ENCODE peak calls at places on chromosome 16, in seven cellular contexts. One of them, this sample, is unnamed.
A peak's percentile ranks its signal among the peaks of the same experiment; 100 is the strongest.

GRCh38 chr16:12796498-12796897 is 7.2 kb downstream of the CPPED1 start:
- DNase-seq in fibroblast of lung: no peak
- DNase-seq in OCI-LY7: no peak
- DNase-seq in SK-N-SH: no peak
- DNase-seq in PC-3: no peak
- DNase-seq in mammary epithelial cell: no peak
- DNase-seq in neural progenitor cell: no peak
- DNase-seq in this sample: no peak

GRCh38 chr16:78665373-78665772 is 565.9 kb downstream of the WWOX start:
- DNase-seq in mammary epithelial cell: no peak
- DNase-seq in OCI-LY7: no peak
- DNase-seq in PC-3: no peak
- DNase-seq in SK-N-SH: no peak
- DNase-seq in fibroblast of lung: no peak
- DNase-seq in neural progenitor cell: no peak
- DNase-seq in this sample: peak; percentile 17

GRCh38 chr16:67749436-67750078 is 30.4 kb upstream of the GFOD2 start:
- DNase-seq in mammary epithelial cell: no peak
- DNase-seq in OCI-LY7: no peak
- DNase-seq in fibroblast of lung: no peak
- DNase-seq in PC-3: no peak
- DNase-seq in SK-N-SH: no peak
- DNase-seq in neural progenitor cell: no peak
- DNase-seq in this sample: no peak

GRCh38 chr16:49969356-49970030 is 55.5 kb upstream of the CNEP1R1 start:
- DNase-seq in neural progenitor cell: peak; percentile 35
- DNase-seq in OCI-LY7: no peak
- DNase-seq in fibroblast of lung: peak; percentile 8
- DNase-seq in PC-3: no peak
- DNase-seq in mammary epithelial cell: no peak
- DNase-seq in SK-N-SH: no peak
- DNase-seq in this sample: peak; percentile 54

GRCh38 chr16:50384500-50385122 is 15.8 kb upstream of the BRD7 start:
- DNase-seq in SK-N-SH: no peak
- DNase-seq in mammary epithelial cell: no peak
- DNase-seq in PC-3: no peak
- DNase-seq in OCI-LY7: peak; percentile 23
- DNase-seq in neural progenitor cell: no peak
- DNase-seq in fibroblast of lung: no peak
- DNase-seq in this sample: no peak

GRCh38 chr16:78761427-78761826 is 662.0 kb downstream of the WWOX start:
- DNase-seq in PC-3: no peak
- DNase-seq in OCI-LY7: no peak
- DNase-seq in fibroblast of lung: no peak
- DNase-seq in mammary epithelial cell: no peak
- DNase-seq in SK-N-SH: no peak
- DNase-seq in neural progenitor cell: peak; percentile 58
- DNase-seq in this sample: no peak

GRCh38 chr16:68447721-68448359 is 468 bp downstream of the SMPD3 start:
- DNase-seq in SK-N-SH: peak; percentile 63
- DNase-seq in mammary epithelial cell: no peak
- DNase-seq in fibroblast of lung: no peak
- DNase-seq in PC-3: no peak
- DNase-seq in OCI-LY7: no peak
- DNase-seq in neural progenitor cell: peak; percentile 16
- DNase-seq in this sample: no peak

GRCh38 chr16:58121132-58121531 is 8.0 kb downstream of the CFAP20 start:
- DNase-seq in mammary epithelial cell: peak; percentile 73
- DNase-seq in SK-N-SH: no peak
- DNase-seq in OCI-LY7: no peak
- DNase-seq in fibroblast of lung: no peak
- DNase-seq in neural progenitor cell: no peak
- DNase-seq in PC-3: no peak
- DNase-seq in this sample: no peak

GRCh38 chr16:21005008-21005407 is 104.4 kb downstream of the LYRM1 start:
- DNase-seq in OCI-LY7: no peak
- DNase-seq in neural progenitor cell: no peak
- DNase-seq in PC-3: no peak
- DNase-seq in mammary epithelial cell: no peak
- DNase-seq in fibroblast of lung: no peak
- DNase-seq in SK-N-SH: no peak
- DNase-seq in this sample: no peak

GRCh38 chr16:24681793-24682192 is 47.7 kb upstream of the TNRC6A start:
- DNase-seq in OCI-LY7: no peak
- DNase-seq in SK-N-SH: no peak
- DNase-seq in fibroblast of lung: peak; percentile 81
- DNase-seq in mammary epithelial cell: peak; percentile 83
- DNase-seq in neural progenitor cell: no peak
- DNase-seq in PC-3: peak; percentile 25
- DNase-seq in this sample: no peak

GRCh38 chr16:6019490-6019991 is 921.9 kb upstream of the EEF2KMT start:
- DNase-seq in SK-N-SH: peak; percentile 78
- DNase-seq in PC-3: no peak
- DNase-seq in mammary epithelial cell: no peak
- DNase-seq in fibroblast of lung: no peak
- DNase-seq in OCI-LY7: no peak
- DNase-seq in neural progenitor cell: peak; percentile 85
- DNase-seq in this sample: no peak

GRCh38 chr16:74745109-74745615 is 29.5 kb downstream of the FA2H start:
- DNase-seq in OCI-LY7: no peak
- DNase-seq in PC-3: no peak
- DNase-seq in SK-N-SH: no peak
- DNase-seq in neural progenitor cell: no peak
- DNase-seq in mammary epithelial cell: no peak
- DNase-seq in fibroblast of lung: no peak
- DNase-seq in this sample: no peak

GRCh38 chr16:24844101-24845030 is 1.4 kb upstream of the SLC5A11 start:
- DNase-seq in OCI-LY7: no peak
- DNase-seq in PC-3: peak; percentile 70
- DNase-seq in fibroblast of lung: no peak
- DNase-seq in mammary epithelial cell: peak; percentile 23
- DNase-seq in neural progenitor cell: no peak
- DNase-seq in SK-N-SH: no peak
- DNase-seq in this sample: peak; percentile 83

GRCh38 chr16:19595043-19595767 is 39.7 kb downstream of the VPS35L start:
- DNase-seq in SK-N-SH: peak; percentile 10
- DNase-seq in neural progenitor cell: no peak
- DNase-seq in mammary epithelial cell: no peak
- DNase-seq in PC-3: peak; percentile 76
- DNase-seq in OCI-LY7: no peak
- DNase-seq in fibroblast of lung: peak; percentile 12
- DNase-seq in this sample: no peak

GRCh38 chr16:23207485-23207884 is 24.9 kb downstream of the SCNN1G start:
- DNase-seq in neural progenitor cell: peak; percentile 13
- DNase-seq in OCI-LY7: no peak
- DNase-seq in SK-N-SH: peak; percentile 57
- DNase-seq in fibroblast of lung: no peak
- DNase-seq in mammary epithelial cell: no peak
- DNase-seq in PC-3: no peak
- DNase-seq in this sample: no peak

GRCh38 chr16:74225278-74225677 is 71.3 kb upstream of the PSMD7 start:
- DNase-seq in mammary epithelial cell: no peak
- DNase-seq in neural progenitor cell: no peak
- DNase-seq in fibroblast of lung: peak; percentile 42
- DNase-seq in SK-N-SH: no peak
- DNase-seq in PC-3: no peak
- DNase-seq in OCI-LY7: no peak
- DNase-seq in this sample: no peak

GRCh38 chr16:5560084-5560483 is 462.5 kb upstream of the EEF2KMT start:
- DNase-seq in OCI-LY7: peak; percentile 1
- DNase-seq in neural progenitor cell: no peak
- DNase-seq in mammary epithelial cell: no peak
- DNase-seq in PC-3: peak; percentile 7
- DNase-seq in SK-N-SH: no peak
- DNase-seq in fibroblast of lung: no peak
- DNase-seq in this sample: no peak

GRCh38 chr16:21611546-21612384 is 12.4 kb downstream of the METTL9 start:
- DNase-seq in fibroblast of lung: no peak
- DNase-seq in SK-N-SH: no peak
- DNase-seq in neural progenitor cell: peak; percentile 59
- DNase-seq in mammary epithelial cell: no peak
- DNase-seq in PC-3: peak; percentile 23
- DNase-seq in OCI-LY7: no peak
- DNase-seq in this sample: no peak

GRCh38 chr16:57394444-57394843 is 10.1 kb upstream of the CCL17 start:
- DNase-seq in PC-3: peak; percentile 42
- DNase-seq in mammary epithelial cell: peak; percentile 54
- DNase-seq in OCI-LY7: no peak
- DNase-seq in SK-N-SH: no peak
- DNase-seq in fibroblast of lung: peak; percentile 15
- DNase-seq in neural progenitor cell: no peak
- DNase-seq in this sample: peak; percentile 63

GRCh38 chr16:56231-56927 is 2.8 kb downstream of the SNRNP25 start:
- DNase-seq in mammary epithelial cell: no peak
- DNase-seq in OCI-LY7: no peak
- DNase-seq in neural progenitor cell: no peak
- DNase-seq in SK-N-SH: no peak
- DNase-seq in fibroblast of lung: no peak
- DNase-seq in PC-3: no peak
- DNase-seq in this sample: no peak

GRCh38 chr16:46986438-46986837 is 13.0 kb upstream of the DNAJA2 start:
- DNase-seq in PC-3: no peak
- DNase-seq in SK-N-SH: peak; percentile 58
- DNase-seq in fibroblast of lung: no peak
- DNase-seq in mammary epithelial cell: no peak
- DNase-seq in OCI-LY7: no peak
- DNase-seq in neural progenitor cell: no peak
- DNase-seq in this sample: no peak

GRCh38 chr16:82062645-82063058 is 27.6 kb downstream of the HSD17B2 start:
- DNase-seq in fibroblast of lung: peak; percentile 87
- DNase-seq in OCI-LY7: no peak
- DNase-seq in SK-N-SH: no peak
- DNase-seq in neural progenitor cell: no peak
- DNase-seq in PC-3: no peak
- DNase-seq in mammary epithelial cell: peak; percentile 64
- DNase-seq in this sample: peak; percentile 62

GRCh38 chr16:10314811-10315210 is 71.0 kb upstream of the ATF7IP2 start:
- DNase-seq in neural progenitor cell: no peak
- DNase-seq in SK-N-SH: peak; percentile 8
- DNase-seq in PC-3: peak; percentile 36
- DNase-seq in OCI-LY7: peak; percentile 66
- DNase-seq in fibroblast of lung: no peak
- DNase-seq in mammary epithelial cell: peak; percentile 53
- DNase-seq in this sample: no peak
- H2AFZ ChIP-seq in neural progenitor cell: no peak overlapping the region
- H2AFZ ChIP-seq in SK-N-SH: no peak overlapping the region
- H2AFZ ChIP-seq in PC-3: no peak overlapping the region
- H2AFZ ChIP-seq in OCI-LY7: peak overlapping the region; percentile 42
- H2AFZ ChIP-seq in fibroblast of lung: no peak overlapping the region
- H2AFZ ChIP-seq in mammary epithelial cell: no peak overlapping the region
- H2AFZ ChIP-seq in this sample: no peak overlapping the region

GRCh38 chr16:86512860-86513470 is 2.6 kb downstream of the FOXF1 start:
- DNase-seq in fibroblast of lung: no peak
- DNase-seq in OCI-LY7: no peak
- DNase-seq in SK-N-SH: no peak
- DNase-seq in PC-3: no peak
- DNase-seq in neural progenitor cell: no peak
- DNase-seq in mammary epithelial cell: no peak
- DNase-seq in this sample: no peak
- TF ChIP-seq CTCF in fibroblast of lung: no peak
- TF ChIP-seq CTCF in OCI-LY7: no peak
- TF ChIP-seq CTCF in SK-N-SH: no peak
- TF ChIP-seq CTCF in PC-3: no peak
- TF ChIP-seq CTCF in neural progenitor cell: no peak
- TF ChIP-seq CTCF in mammary epithelial cell: no peak
- TF ChIP-seq CTCF in this sample: no peak

DNA sequence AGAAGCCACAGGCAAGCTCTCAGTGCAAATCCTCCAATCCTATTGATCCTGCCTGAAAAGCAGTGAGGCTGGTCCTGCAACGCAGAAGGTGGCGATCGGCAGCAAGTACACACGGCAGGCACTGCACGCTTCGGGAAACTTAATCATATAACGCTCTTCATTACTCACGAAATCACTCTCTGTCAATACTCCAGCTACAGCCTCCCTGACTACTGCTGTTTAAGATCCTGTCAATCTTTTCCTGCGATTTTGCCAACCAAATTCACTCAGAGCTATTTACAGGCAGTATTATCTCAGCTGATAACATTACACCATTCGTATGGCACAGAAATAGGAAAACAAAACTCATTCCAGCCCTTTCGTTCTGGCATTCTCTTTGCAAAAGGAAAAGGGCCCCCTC is 262.3 kb upstream of the CDH8 start:
- DNase-seq in neural progenitor cell: peak; percentile 9
- DNase-seq in PC-3: no peak
- DNase-seq in mammary epithelial cell: no peak
- DNase-seq in fibroblast of lung: no peak
- DNase-seq in OCI-LY7: no peak
- DNase-seq in SK-N-SH: peak; percentile 37
- DNase-seq in this sample: peak; percentile 5
- H2AFZ ChIP-seq in neural progenitor cell: peak overlapping the region; percentile 82
- H2AFZ ChIP-seq in PC-3: no peak overlapping the region
- H2AFZ ChIP-seq in mammary epithelial cell: no peak overlapping the region
- H2AFZ ChIP-seq in fibroblast of lung: no peak overlapping the region
- H2AFZ ChIP-seq in OCI-LY7: no peak overlapping the region
- H2AFZ ChIP-seq in SK-N-SH: no peak overlapping the region
- H2AFZ ChIP-seq in this sample: peak overlapping the region; percentile 21

GRCh38 chr16:66429290-66429962 is 2.3 kb downstream of the BEAN1 start:
- DNase-seq in OCI-LY7: no peak
- DNase-seq in mammary epithelial cell: no peak
- DNase-seq in neural progenitor cell: peak; percentile 75
- DNase-seq in PC-3: no peak
- DNase-seq in SK-N-SH: peak; percentile 43
- DNase-seq in fibroblast of lung: no peak
- DNase-seq in this sample: no peak
- TF ChIP-seq CTCF in OCI-LY7: no peak
- TF ChIP-seq CTCF in mammary epithelial cell: no peak
- TF ChIP-seq CTCF in neural progenitor cell: peak; percentile 49
- TF ChIP-seq CTCF in PC-3: no peak
- TF ChIP-seq CTCF in SK-N-SH: no peak
- TF ChIP-seq CTCF in fibroblast of lung: no peak
- TF ChIP-seq CTCF in this sample: no peak

This sample was measured in hepatocyte.